ENCODE peak calls at places on chromosome 17, in eight cellular contexts. G, I, M, B, R, F, U and P are unnamed samples.

GRCh38 chr17:16477255-16477654 is 14.7 kb downstream of the LRRC75A start:
- DNase-seq in U (no peak), B (peak), G (peak), R (no peak), F (peak), M (peak), I (no peak), P (peak)

GRCh38 chr17:81002409-81003361 is 11.0 kb downstream of the CHMP6 start:
- DNase-seq in M (no peak), G (no peak), B (no peak), U (no peak), F (peak), R (no peak), I (peak), P (peak)

GRCh38 chr17:31050948-31051347 is 43.8 kb upstream of the NF1 start:
- DNase-seq in F (no peak), G (no peak), R (no peak), I (no peak), U (no peak), B (no peak), M (no peak), P (no peak)

GRCh38 chr17:17570207-17570797 is 21.2 kb downstream of the PEMT start:
- DNase-seq in I (no peak), F (no peak), R (no peak), U (no peak), M (no peak), B (no peak), G (no peak), P (no peak)

GRCh38 chr17:70407501-70407900 is 238.2 kb downstream of the KCNJ2 start:
- DNase-seq in R (no peak), M (no peak), F (no peak), B (peak), I (no peak), U (no peak), G (no peak), P (no peak)

GRCh38 chr17:45077643-45078042 is 16.5 kb downstream of the NMT1 start:
- DNase-seq in R (no peak), U (no peak), I (no peak), B (no peak), F (no peak), G (no peak), M (no peak), P (no peak)

GRCh38 chr17:9644910-9645751 is at the start of gene USP43:
- DNase-seq in G (no peak), R (no peak), M (peak), B (no peak), U (no peak), F (peak), I (peak), P (no peak)

GRCh38 chr17:70535986-70536385 is 366.7 kb downstream of the KCNJ2 start:
- DNase-seq in R (no peak), F (no peak), U (no peak), M (no peak), B (no peak), I (no peak), G (no peak), P (no peak)

GRCh38 chr17:67139784-67140665 is 95.7 kb downstream of the CACNG1 start:
- DNase-seq in R (no peak), G (no peak), F (no peak), B (peak), U (no peak), M (no peak), I (no peak), P (no peak)

GRCh38 chr17:70947636-70948565 is 778.6 kb downstream of the KCNJ2 start:
- DNase-seq in I (no peak), U (no peak), R (no peak), B (no peak), G (no peak), M (no peak), F (no peak), P (no peak)

GRCh38 chr17:81802048-81802758 is 1.7 kb upstream of the GCGR start:
- DNase-seq in G (no peak), U (no peak), B (no peak), R (no peak), F (no peak), I (no peak), M (no peak), P (no peak)

GRCh38 chr17:73281926-73282325 is 20.2 kb upstream of the CPSF4L start:
- DNase-seq in B (no peak), G (no peak), I (no peak), R (no peak), M (no peak), U (no peak), F (no peak), P (no peak)

GRCh38 chr17:50806141-50806643 is 29.2 kb upstream of the WFIKKN2 start:
- DNase-seq in U (no peak), G (no peak), M (no peak), F (no peak), R (no peak), B (no peak), I (no peak), P (no peak)

GRCh38 chr17:54945246-54945645 is 23.2 kb downstream of the COX11 start:
- DNase-seq in B (no peak), I (no peak), M (no peak), G (no peak), U (no peak), R (no peak), F (no peak), P (no peak)

GRCh38 chr17:76053230-76054111 is 18.8 kb downstream of the SRP68 start:
- DNase-seq in R (no peak), I (no peak), U (no peak), B (peak), F (peak), G (peak), M (peak), P (no peak)

GRCh38 chr17:79942011-79942405 is 93.7 kb downstream of the TBC1D16 start:
- DNase-seq in G (no peak), M (no peak), B (no peak), R (no peak), I (peak), F (no peak), U (no peak), P (no peak)

GRCh38 chr17:47276868-47277267 is 23.2 kb downstream of the ITGB3 start:
- DNase-seq in G (no peak), R (no peak), B (peak), F (no peak), I (peak), M (peak), U (no peak), P (peak)

GRCh38 chr17:49882434-49882833 is 34.6 kb upstream of the TAC4 start:
- DNase-seq in F (no peak), R (no peak), I (no peak), M (no peak), G (no peak), B (no peak), U (no peak), P (no peak)

GRCh38 chr17:7354262-7354781 is 634 bp upstream of the TMEM95 start:
- DNase-seq in R (no peak), M (no peak), B (peak), G (no peak), F (no peak), I (no peak), U (no peak), P (no peak)

GRCh38 chr17:81566461-81567126 is 14.4 kb upstream of the FAAP100 start:
- DNase-seq in G (peak), U (no peak), B (peak), F (peak), I (no peak), M (peak), R (no peak), P (peak)

GRCh38 chr17:33603794-33604193 is 310.7 kb upstream of the ASIC2 start:
- DNase-seq in M (no peak), F (no peak), G (no peak), R (no peak), I (no peak), U (no peak), B (no peak), P (no peak)

GRCh38 chr17:42526031-42526444 is 10.0 kb upstream of the NAGLU start:
- DNase-seq in F (no peak), I (no peak), M (no peak), U (no peak), B (no peak), G (no peak), R (no peak), P (no peak)

GRCh38 chr17:79023886-79024771 is at the start of gene C1QTNF1:
- DNase-seq in G (no peak), I (peak), B (no peak), R (no peak), M (no peak), U (no peak), F (no peak), P (peak)

GRCh38 chr17:8320990-8321389 is 10.9 kb downstream of the ARHGEF15 start:
- DNase-seq in F (no peak), B (no peak), M (no peak), G (no peak), U (no peak), R (no peak), I (no peak), P (no peak)

GRCh38 chr17:18139949-18140348 is 31.4 kb downstream of the MYO15A start:
- DNase-seq in M (no peak), F (no peak), I (no peak), G (no peak), R (no peak), B (no peak), U (no peak), P (no peak)

GRCh38 chr17:7045492-7046126 is 1.7 kb upstream of the SLC16A11 start:
- DNase-seq in R (no peak), U (no peak), M (peak), G (no peak), B (peak), I (no peak), F (peak), P (no peak)

GRCh38 chr17:64163468-64163867 is 33.5 kb upstream of the ERN1 start:
- DNase-seq in U (no peak), I (peak), M (no peak), R (no peak), G (no peak), F (no peak), B (no peak), P (no peak)

GRCh38 chr17:78559749-78560368 is 17.3 kb downstream of the DNAH17 start:
- DNase-seq in I (no peak), G (no peak), M (no peak), B (no peak), R (no peak), F (no peak), U (no peak), P (no peak)

GRCh38 chr17:74855323-74855722 is 4.4 kb downstream of the GRIN2C start:
- DNase-seq in R (no peak), I (no peak), U (no peak), B (no peak), G (no peak), M (no peak), F (no peak), P (no peak)

GRCh38 chr17:57553991-57554825 is 190.9 kb downstream of the CCDC182 start:
- DNase-seq in U (no peak), F (no peak), M (peak), B (no peak), I (no peak), R (no peak), G (no peak), P (no peak)

GRCh38 chr17:296906-297690 is 55.5 kb downstream of the RPH3AL start:
- DNase-seq in M (no peak), U (no peak), G (no peak), R (no peak), I (peak), B (no peak), F (no peak), P (peak)

GRCh38 chr17:58615768-58616659 is 75.8 kb downstream of the TEX14 start:
- DNase-seq in R (no peak), U (no peak), I (no peak), M (no peak), F (no peak), B (no peak), G (no peak), P (no peak)

GRCh38 chr17:34386925-34387550 is 24.0 kb upstream of the CCL1 start:
- DNase-seq in B (no peak), M (no peak), I (no peak), R (no peak), G (no peak), F (no peak), U (no peak), P (peak)

GRCh38 chr17:7972131-7972785 is 30.2 kb upstream of the GUCY2D start:
- DNase-seq in U (no peak), M (no peak), I (no peak), G (no peak), F (no peak), B (no peak), R (no peak), P (no peak)

GRCh38 chr17:75983501-75984181 is 4.6 kb downstream of the TEN1 start:
- DNase-seq in I (peak), M (no peak), F (peak), B (no peak), G (no peak), U (no peak), R (no peak), P (peak)

GRCh38 chr17:3845361-3845753 is 689 bp downstream of the NCBP3 start:
- DNase-seq in U (peak), M (peak), I (no peak), G (no peak), F (peak), R (no peak), B (no peak), P (no peak)

GRCh38 chr17:37824534-37825485 is 80.0 kb upstream of the HNF1B start:
- DNase-seq in F (peak), U (no peak), B (peak), R (no peak), I (peak), G (peak), M (peak), P (no peak)

GRCh38 chr17:58302919-58303551 is 22.3 kb upstream of the MPO start:
- DNase-seq in M (no peak), R (no peak), F (no peak), U (no peak), B (no peak), G (no peak), I (peak), P (no peak)